ENCODE peak calls at places on chromosomes 1 and 21, in six cellular contexts. P, S, H, E, N and U are unnamed samples. For H3K27me3, the result is how much of the 10 kb centered on the place peaks cover.

GRCh38 chr1:56056438-56057312 is 522.7 kb downstream of the PLPP3 start:
- DNase-seq in E (no peak), S (no peak), N (no peak), H (no peak), P (no peak), U (no peak)

GRCh38 chr1:23554481-23555224 is 4.6 kb downstream of the ID3 start:
- DNase-seq in P (peak), S (peak), N (peak), H (peak), E (peak), U (peak)

GRCh38 chr21:40049031-40049958 is 182.1 kb downstream of the PCP4 start:
- DNase-seq in S (no peak), P (no peak), H (no peak), N (no peak), E (no peak), U (peak)

GRCh38 chr1:78792756-78793155 is 143.1 kb downstream of the IFI44 start:
- DNase-seq in S (no peak), P (no peak), N (no peak), E (no peak), H (no peak), U (no peak)

GRCh38 chr1:171627020-171627419 is 5.0 kb downstream of the MYOCOS start:
- DNase-seq in N (no peak), S (no peak), E (no peak), P (no peak), H (no peak), U (no peak)

GRCh38 chr1:24720152-24720551 is 25.1 kb upstream of the CLIC4 start:
- DNase-seq in P (no peak), S (peak), H (peak), E (peak), N (no peak), U (peak)

GRCh38 chr1:109151146-109151545 is 37.2 kb downstream of the ELAPOR1 start:
- DNase-seq in E (no peak), S (peak), P (no peak), H (no peak), N (peak), U (peak)

GRCh38 chr1:178650950-178651461 is 74.0 kb upstream of the RALGPS2 start:
- DNase-seq in S (peak), N (no peak), H (no peak), E (no peak), P (no peak), U (peak)

GRCh38 chr1:9626201-9626608 is 25.3 kb upstream of the PIK3CD start:
- DNase-seq in P (peak), H (no peak), S (no peak), E (no peak), N (no peak), U (no peak)

GRCh38 chr1:162327791-162328165 is 48.9 kb downstream of the SPATA46 start:
- DNase-seq in E (no peak), S (no peak), H (no peak), P (no peak), N (no peak), U (no peak)

GRCh38 chr1:151314137-151314875 is 12.9 kb downstream of the PI4KB start:
- DNase-seq in S (peak), E (peak), P (no peak), H (peak), N (no peak), U (peak)

GRCh38 chr1:227318852-227319607 is 738 bp upstream of the CDC42BPA start:
- DNase-seq in S (peak), N (peak), P (peak), H (no peak), E (peak), U (peak)

GRCh38 chr21:21897275-21897883 is 899.2 kb downstream of the NCAM2 start:
- DNase-seq in N (no peak), P (no peak), S (no peak), H (no peak), E (no peak), U (no peak)

GRCh38 chr1:207396360-207396759 is 57.8 kb upstream of the CR2 start:
- DNase-seq in N (no peak), P (no peak), H (no peak), E (no peak), S (no peak), U (no peak)

GRCh38 chr1:178048883-178049282 is 45.0 kb upstream of the RASAL2 start:
- DNase-seq in P (no peak), S (no peak), E (no peak), H (no peak), N (no peak), U (no peak)

GRCh38 chr1:183023146-183023600 is at the start of gene LAMC1:
- DNase-seq in H (peak), S (peak), P (peak), E (peak), N (peak), U (peak)

GRCh38 chr1:7962011-7962335 is 462 bp downstream of the PARK7 start:
- DNase-seq in S (no peak), N (no peak), P (peak), E (no peak), H (no peak), U (no peak)

GRCh38 chr1:12669529-12670068 is 25.7 kb downstream of the AADACL4 start:
- DNase-seq in S (no peak), H (no peak), P (no peak), N (no peak), E (no peak), U (no peak)

GRCh38 chr1:222204475-222204874 is 343.4 kb downstream of the HHIPL2 start:
- DNase-seq in E (no peak), N (no peak), P (no peak), S (no peak), H (no peak), U (no peak)

GRCh38 chr1:28855469-28855944 is 43.5 kb downstream of the OPRD1 start:
- DNase-seq in H (no peak), S (no peak), P (no peak), E (no peak), N (no peak), U (no peak)

GRCh38 chr1:39666772-39667171 is 5.1 kb downstream of the NT5C1A start:
- DNase-seq in S (no peak), N (no peak), E (no peak), H (no peak), P (no peak), U (no peak)

GRCh38 chr1:111571987-111572386 is 47.6 kb upstream of the RAP1A start:
- DNase-seq in S (no peak), N (no peak), P (no peak), E (no peak), H (no peak), U (no peak)

GRCh38 chr21:42737969-42738590 is 84.7 kb downstream of the PDE9A start:
- DNase-seq in P (no peak), N (no peak), E (peak), H (no peak), S (peak), U (peak)

GRCh38 chr1:8152731-8153702 is 126.9 kb upstream of the ERRFI1 start:
- DNase-seq in S (no peak), N (no peak), E (no peak), P (no peak), H (no peak), U (no peak)

GRCh38 chr1:1550591-1551432 is 10.4 kb upstream of the TMEM240 start:
- DNase-seq in S (peak), N (no peak), P (peak), H (no peak), E (no peak), U (no peak)

GRCh38 chr21:45900034-45900868 is 81.3 kb upstream of the COL6A1 start:
- DNase-seq in S (no peak), H (no peak), E (no peak), N (no peak), P (no peak), U (no peak)

GRCh38 chr1:27528701-27529637 is 39.0 kb upstream of the WASF2 start:
- DNase-seq in S (no peak), P (no peak), E (peak), N (peak), H (peak), U (peak)

GRCh38 chr1:53618218-53619087 is 120.5 kb downstream of the GLIS1 start:
- DNase-seq in H (no peak), E (no peak), S (no peak), N (no peak), P (no peak), U (peak)

GRCh38 chr1:229943148-229943714 is 123.8 kb upstream of the GALNT2 start:
- DNase-seq in N (no peak), E (no peak), S (no peak), P (peak), H (no peak), U (no peak)

GRCh38 chr21:46393941-46394818 is 64.5 kb upstream of the DIP2A start:
- DNase-seq in P (peak), H (no peak), E (no peak), S (peak), N (no peak), U (no peak)

GRCh38 chr1:40003156-40004093 is 37.1 kb upstream of the CAP1 start:
- DNase-seq in N (no peak), S (no peak), H (no peak), P (no peak), E (no peak), U (no peak)

GRCh38 chr21:45154511-45155508 is 80.4 kb downstream of the ADARB1 start:
- DNase-seq in N (no peak), E (no peak), H (no peak), P (peak), S (no peak), U (no peak)

GRCh38 chr1:55831759-55832158 is 616.6 kb upstream of the USP24 start:
- DNase-seq in E (no peak), N (no peak), P (no peak), S (no peak), H (no peak), U (no peak)

GRCh38 chr1:147077081-147077480 is 95.2 kb downstream of the PRKAB2 start:
- DNase-seq in P (no peak), E (no peak), H (no peak), N (no peak), S (no peak), U (no peak)

GRCh38 chr1:147076442-147076841 is 95.8 kb downstream of the PRKAB2 start:
- DNase-seq in H (no peak), N (no peak), S (no peak), P (no peak), E (no peak), U (no peak)

GRCh38 chr1:147078606-147079399 is 93.5 kb downstream of the PRKAB2 start:
- DNase-seq in S (no peak), N (no peak), P (no peak), E (no peak), H (no peak), U (no peak)

GRCh38 chr1:147077936-147078605 is 94.2 kb downstream of the PRKAB2 start:
- DNase-seq in N (no peak), S (no peak), E (no peak), P (no peak), H (no peak), U (no peak)

GRCh38 chr1:147077523-147077922 is 94.7 kb downstream of the PRKAB2 start:
- DNase-seq in E (no peak), S (no peak), P (peak), N (no peak), H (no peak), U (no peak)
- H3K27me3 ChIP-seq in E (under half), S (under half), P (half or more), N (half or more), H (half or more), U (half or more)

GRCh38 chr1:201309420-201309819 is 26.1 kb downstream of the PKP1 start:
- DNase-seq in E (no peak), H (peak), P (peak), S (peak), N (peak), U (peak)
- TF ChIP-seq EP300 in E (no peak), H (peak), P (no peak), S (no peak), N (no peak), U (no peak)

GRCh38 chr1:214952648-214953047 is 129.9 kb upstream of the KCNK2 start:
- DNase-seq in E (no peak), S (no peak), N (no peak), H (no peak), P (no peak), U (no peak)
- TF ChIP-seq CTCF in E (no peak), S (no peak), N (no peak), H (no peak), P (no peak), U (no peak)

GRCh38 chr1:203113308-203113707 is 14.2 kb upstream of the ADORA1 start:
- DNase-seq in E (no peak), P (no peak), S (no peak), H (no peak), N (no peak), U (no peak)

GRCh38 chr1:203112451-203112850 is 15.1 kb upstream of the ADORA1 start:
- DNase-seq in N (no peak), H (no peak), S (no peak), P (no peak), E (no peak), U (no peak)

GRCh38 chr1:203117611-203118575 is 9.6 kb upstream of the ADORA1 start:
- DNase-seq in N (peak), S (peak), E (peak), P (peak), H (peak), U (peak)

GRCh38 chr1:203116048-203116810 is 11.3 kb upstream of the ADORA1 start:
- DNase-seq in S (no peak), P (peak), H (no peak), N (no peak), E (no peak), U (no peak)

DNA sequence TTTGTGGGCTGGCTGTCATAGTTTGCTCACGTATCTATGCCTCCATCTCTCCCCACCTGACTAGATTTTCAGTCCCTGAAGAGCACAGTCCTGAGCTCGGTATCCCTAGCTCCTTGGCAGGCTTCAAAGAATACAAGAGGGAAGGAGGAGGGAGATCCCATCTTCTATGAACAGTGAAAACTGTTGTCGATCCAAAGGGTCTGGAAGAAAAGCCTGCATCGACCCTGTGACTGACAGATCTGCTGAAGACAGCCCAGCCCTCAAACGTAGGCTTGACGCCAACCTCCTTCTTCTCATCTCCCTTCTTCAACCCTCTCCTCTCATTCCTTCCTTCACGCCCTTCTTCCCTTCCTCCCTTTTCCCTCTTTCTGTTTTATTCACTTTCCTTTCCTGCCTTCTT is 13.3 kb upstream of the ADORA1 start:
- DNase-seq in N (no peak), H (no peak), E (no peak), S (no peak), P (no peak), U (no peak)
- H3K27me3 ChIP-seq in N (under half), H (under half), E (under half), S (under half), P (under half), U (half or more)

GRCh38 chr1:181190362-181191035 is 102.0 kb downstream of the IER5 start:
- DNase-seq in P (no peak), H (no peak), N (no peak), E (no peak), S (no peak), U (no peak)

GRCh38 chr1:181189245-181189644 is 100.7 kb downstream of the IER5 start:
- DNase-seq in H (no peak), P (no peak), N (no peak), S (no peak), E (no peak), U (no peak)

GRCh38 chr1:181187596-181188126 is 99.2 kb downstream of the IER5 start:
- DNase-seq in P (no peak), H (no peak), N (no peak), S (no peak), E (no peak), U (no peak)

GRCh38 chr1:181191494-181192040 is 103.1 kb downstream of the IER5 start:
- DNase-seq in H (no peak), N (no peak), S (no peak), P (no peak), E (no peak), U (no peak)

DNA sequence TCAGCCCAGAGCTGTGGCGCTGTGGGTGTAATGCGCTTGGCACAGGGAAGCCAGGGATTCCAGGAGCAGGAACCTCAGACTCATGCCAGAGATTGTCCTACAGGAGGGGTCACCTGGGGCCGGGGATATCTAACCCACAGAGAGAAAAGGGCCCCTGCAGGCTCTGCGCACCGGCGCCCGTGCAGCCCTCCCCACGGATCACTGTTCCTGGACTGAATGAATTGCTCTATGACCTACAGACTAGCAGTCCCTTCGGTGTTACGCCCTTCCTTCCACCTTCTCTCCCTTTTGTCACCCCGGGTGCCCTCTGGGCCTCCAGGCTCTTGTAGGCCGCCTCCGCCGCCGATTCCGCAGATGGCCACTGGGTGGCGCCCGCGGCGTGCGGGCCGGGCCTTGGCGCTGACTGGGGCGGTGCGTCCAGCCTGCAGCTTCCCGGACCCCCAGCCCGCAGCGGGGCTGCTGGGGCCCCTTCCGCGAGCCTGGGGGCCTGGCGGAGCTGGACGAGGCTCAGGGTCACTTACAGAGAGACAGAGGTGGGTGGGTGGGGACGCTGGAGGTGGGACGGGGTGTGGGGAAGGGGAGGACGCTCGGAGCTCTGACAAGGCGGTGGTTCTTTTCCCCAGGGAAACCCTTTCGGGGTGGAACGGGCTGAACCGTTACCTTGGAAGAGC is 101.3 kb downstream of the IER5 start:
- DNase-seq in E (peak), P (peak), H (peak), N (peak), S (peak), U (peak)
- TF ChIP-seq EP300 in E (no peak), P (no peak), H (no peak), N (no peak), S (no peak), U (no peak)

GRCh38 chr1:154972517-154973343 is 1.8 kb upstream of the CKS1B start:
- DNase-seq in P (no peak), S (peak), E (no peak), N (no peak), H (no peak), U (peak)

GRCh38 chr1:154972213-154972516 is 1.6 kb upstream of the SHC1 start:
- DNase-seq in E (no peak), H (no peak), P (no peak), N (no peak), S (no peak), U (no peak)

GRCh38 chr1:154974808-154975408 is 427 bp downstream of the CKS1B start:
- DNase-seq in S (peak), P (peak), E (peak), H (peak), N (peak), U (peak)

GRCh38 chr1:154974086-154974807 is at the start of gene CKS1B:
- DNase-seq in N (peak), S (peak), E (peak), H (peak), P (peak), U (peak)

GRCh38 chr1:154973344-154974085 is 966 bp upstream of the CKS1B start:
- DNase-seq in H (peak), N (peak), P (peak), S (peak), E (peak), U (peak)
- TF ChIP-seq CTCF in H (no peak), N (peak), P (no peak), S (no peak), E (no peak), U (peak)